ENCODE peak calls at places on chromosome 18, in five cellular contexts. X is heart right ventricle; B is CD8-positive, alpha-beta memory T cell; L is fibroblast of lung; Z is WERI-Rb-1. W is an unnamed sample. For H3K9me3, the result is how much of the 10 kb centered on the place peaks cover.

GRCh38 chr18:73352546-73352945 is 484.8 kb upstream of the NETO1 start:
- DNase-seq in B (no peak), L (no peak), Z (no peak), X (peak), W (no peak)

GRCh38 chr18:68667121-68667520 is 47.8 kb downstream of the TMX3 start:
- DNase-seq in L (peak), X (no peak), Z (no peak), B (no peak), W (no peak)

GRCh38 chr18:12010187-12010802 is 29.0 kb downstream of the IMPA2 start:
- DNase-seq in B (no peak), L (no peak), X (no peak), Z (no peak), W (no peak)

GRCh38 chr18:23618862-23619387 is 32.6 kb upstream of the NPC1 start:
- DNase-seq in B (no peak), L (no peak), X (peak), Z (peak), W (peak)

GRCh38 chr18:43486462-43486861 is 209.2 kb upstream of the SYT4 start:
- DNase-seq in Z (no peak), L (no peak), X (no peak), B (no peak), W (peak)

GRCh38 chr18:61595615-61596014 is 262.4 kb downstream of the CDH20 start:
- DNase-seq in Z (no peak), X (no peak), B (no peak), L (peak), W (no peak)

GRCh38 chr18:39749154-39749553 is 2183.6 kb upstream of the CELF4 start:
- DNase-seq in B (no peak), L (no peak), X (no peak), Z (no peak), W (no peak)

GRCh38 chr18:44835555-44836156 is 155.0 kb downstream of the SETBP1 start:
- DNase-seq in L (no peak), B (no peak), Z (no peak), X (no peak), W (no peak)

GRCh38 chr18:27428120-27428519 is 243.0 kb upstream of the CHST9 start:
- DNase-seq in X (no peak), L (no peak), Z (peak), B (no peak), W (peak)

GRCh38 chr18:26262156-26262555 is 35.9 kb downstream of the TAF4B start:
- DNase-seq in X (no peak), Z (no peak), L (no peak), B (no peak), W (no peak)

GRCh38 chr18:26258711-26259110 is 32.5 kb downstream of the TAF4B start:
- DNase-seq in Z (no peak), X (no peak), L (no peak), B (no peak), W (no peak)
- H3K4me3 ChIP-seq in Z (no peak), X (no peak), L (no peak), B (no peak), W (no peak)

DNA sequence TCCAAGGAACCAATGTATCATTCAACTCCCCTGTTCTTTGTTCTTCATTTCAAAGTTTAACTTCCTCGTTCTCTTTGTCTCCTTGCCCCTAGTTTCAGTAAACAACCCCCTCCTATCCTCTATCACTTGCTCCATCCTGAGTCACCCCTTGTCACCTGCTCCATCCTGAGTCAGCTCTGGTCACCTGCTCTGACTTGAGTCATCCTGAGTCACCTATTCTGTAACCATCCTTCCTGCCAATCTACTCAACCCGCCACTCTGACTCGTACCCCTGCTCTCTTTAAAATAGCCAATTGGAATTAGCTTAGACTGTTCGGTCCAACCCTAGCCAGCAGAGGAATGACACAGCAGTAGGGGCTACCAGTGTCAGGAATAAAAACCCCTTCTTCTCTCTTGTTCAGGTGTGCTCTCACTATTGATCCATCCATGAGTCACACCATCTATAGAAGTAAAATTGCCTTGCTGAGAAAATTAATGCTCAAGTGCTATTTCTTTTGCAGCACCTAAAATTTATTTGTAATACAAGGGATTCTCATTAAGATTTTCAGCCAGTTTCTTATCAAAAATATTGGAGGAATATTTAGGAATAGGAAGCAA is 326.8 kb downstream of the AKAIN1 start:
- DNase-seq in L (no peak), Z (no peak), B (no peak), X (no peak), W (peak)
- H3K9me3 ChIP-seq in L (under half), Z (under half), B (under half), X (under half), W (under half)

DNA sequence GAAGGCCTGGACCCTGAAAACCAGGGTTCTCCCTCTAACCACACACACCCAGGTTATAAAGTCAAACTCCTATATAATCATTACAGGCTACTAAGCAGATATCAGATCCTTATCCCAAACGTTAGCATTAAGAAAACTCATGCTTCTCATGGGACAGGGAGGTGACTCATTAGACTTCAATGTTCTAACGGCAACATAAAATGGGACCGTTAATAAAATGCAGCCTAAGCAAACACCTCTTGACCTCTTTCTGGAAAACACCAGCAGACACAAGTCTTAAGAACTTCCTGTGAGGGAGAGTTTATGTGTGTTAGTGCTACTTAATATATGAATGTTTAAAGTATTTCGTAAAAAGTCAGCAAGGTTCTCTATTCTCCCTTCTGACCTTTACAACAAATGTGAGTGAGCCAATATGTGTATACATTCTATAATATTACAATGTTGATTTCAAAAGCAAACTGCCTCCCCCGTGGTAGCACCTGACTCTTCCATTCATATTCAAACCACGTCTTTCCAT is 31.7 kb downstream of the LPIN2 start:
- DNase-seq in X (no peak), L (peak), Z (no peak), B (no peak), W (no peak)
- H3K4me3 ChIP-seq in X (no peak), L (peak), Z (no peak), B (peak), W (no peak)

DNA sequence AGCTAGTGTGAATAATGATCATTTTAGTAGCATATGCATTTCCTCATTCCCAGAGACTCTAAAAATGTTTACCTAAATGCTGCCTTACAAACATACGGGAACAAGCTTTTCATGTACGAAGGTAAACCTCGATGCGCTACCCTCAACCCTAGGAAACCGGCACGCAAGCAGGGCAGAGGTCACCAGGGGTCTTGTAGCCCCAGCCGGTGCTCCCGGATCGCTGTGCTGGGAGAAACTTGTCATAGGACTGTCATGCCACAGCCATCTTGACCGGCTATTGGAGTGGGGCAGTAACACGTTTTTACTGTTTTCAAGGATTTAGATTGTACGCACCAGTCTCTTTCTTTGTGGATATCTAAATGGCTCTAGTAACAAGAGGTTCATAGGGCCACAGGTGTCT is 34.8 kb upstream of the NFATC1 start:
- DNase-seq in X (no peak), L (no peak), B (no peak), Z (no peak), W (peak)
- H3K9me3 ChIP-seq in X (under half), L (under half), B (under half), Z (under half), W (under half)

DNA sequence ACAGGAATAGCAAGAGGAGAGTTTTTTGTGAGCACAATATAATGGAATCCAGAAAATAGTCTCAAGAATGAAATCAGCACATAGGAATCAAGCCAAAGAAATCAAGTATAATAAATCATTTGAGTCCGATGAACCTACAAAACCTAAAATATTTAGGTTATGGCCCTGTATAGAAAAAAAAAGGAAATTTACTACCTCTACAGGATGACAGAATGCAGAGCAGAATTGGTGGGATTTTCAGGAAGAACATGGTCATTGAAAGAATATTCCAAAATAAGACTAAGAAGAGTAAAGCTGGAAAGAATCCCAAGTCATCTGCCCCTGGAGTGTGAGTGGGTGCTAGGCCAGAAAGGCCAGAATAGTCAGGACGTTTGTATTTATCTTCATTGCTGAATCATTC is 1041.2 kb upstream of the CDH2 start:
- DNase-seq in X (no peak), L (peak), B (no peak), Z (no peak), W (no peak)
- H3K4me3 ChIP-seq in X (no peak), L (no peak), B (no peak), Z (no peak), W (no peak)

DNA sequence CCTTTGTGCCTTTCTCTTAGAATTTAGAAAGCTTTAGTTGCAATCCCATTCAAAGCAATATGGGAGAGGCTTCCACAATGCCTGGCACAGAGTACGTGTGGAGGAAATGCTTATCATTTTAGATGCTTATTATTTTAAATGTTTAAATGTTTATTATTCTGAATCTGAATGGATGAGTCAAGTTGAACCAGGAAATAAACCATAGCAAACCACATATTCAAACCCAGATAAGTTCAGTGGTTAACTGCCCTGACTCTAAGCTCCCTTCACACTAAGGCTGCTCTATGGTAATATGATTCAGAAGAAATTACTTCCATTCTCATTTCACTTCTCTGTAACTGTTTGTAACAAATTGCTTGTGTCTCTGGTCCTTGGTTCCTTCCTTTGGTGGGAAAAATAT is 5.2 kb upstream of the PPP4R1 start:
- DNase-seq in L (peak), B (no peak), Z (no peak), X (no peak), W (no peak)
- H3K9me3 ChIP-seq in L (under half), B (under half), Z (under half), X (under half), W (under half)

GRCh38 chr18:75244914-75245313 is 34.3 kb downstream of the TSHZ1 start:
- DNase-seq in X (no peak), Z (no peak), B (no peak), L (no peak), W (no peak)
- H3K4me3 ChIP-seq in X (no peak), Z (no peak), B (no peak), L (no peak), W (no peak)

GRCh38 chr18:6327895-6328623 is 86.7 kb downstream of the L3MBTL4 start:
- DNase-seq in B (no peak), Z (no peak), L (no peak), X (no peak), W (no peak)
- H3K9me3 ChIP-seq in B (under half), Z (under half), L (under half), X (under half), W (under half)

GRCh38 chr18:48959921-48960920 is 9.5 kb upstream of the SMAD7 start:
- DNase-seq in X (no peak), L (peak), Z (no peak), B (no peak), W (peak)
- H3K4me3 ChIP-seq in X (no peak), L (no peak), Z (no peak), B (no peak), W (peak)